ENCODE peak calls at places on chromosomes 11 and 22, in seven cellular contexts. One of them, this sample, is unnamed.

GRCh38 chr11:80388536-80388935 is 947.7 kb upstream of the TENM4 start:
- DNase-seq in GM10248: no peak
- DNase-seq in nephron progenitor cell: no peak
- DNase-seq in MCF 10A: no peak
- DNase-seq in AG09319: no peak
- DNase-seq in AG04450: no peak
- DNase-seq in ascending aorta: no peak
- DNase-seq in this sample: no peak

GRCh38 chr11:44899959-44900358 is 50.7 kb downstream of the TP53I11 start:
- DNase-seq in GM10248: no peak
- DNase-seq in nephron progenitor cell: peak; percentile 41
- DNase-seq in MCF 10A: peak; percentile 75
- DNase-seq in AG09319: peak; percentile 16
- DNase-seq in AG04450: peak; percentile 33
- DNase-seq in ascending aorta: no peak
- DNase-seq in this sample: no peak

GRCh38 chr11:35142481-35143207 is 3.7 kb downstream of the CD44 start:
- DNase-seq in GM10248: no peak
- DNase-seq in nephron progenitor cell: no peak
- DNase-seq in MCF 10A: peak; percentile 79
- DNase-seq in AG09319: no peak
- DNase-seq in AG04450: no peak
- DNase-seq in ascending aorta: no peak
- DNase-seq in this sample: no peak

GRCh38 chr11:65489706-65490310 is 9.0 kb upstream of the MALAT1 start:
- DNase-seq in GM10248: no peak
- DNase-seq in nephron progenitor cell: peak; percentile 28
- DNase-seq in MCF 10A: no peak
- DNase-seq in AG09319: no peak
- DNase-seq in AG04450: no peak
- DNase-seq in ascending aorta: peak; percentile 77
- DNase-seq in this sample: no peak

GRCh38 chr11:45089251-45089650 is 57.2 kb upstream of the PRDM11 start:
- DNase-seq in GM10248: no peak
- DNase-seq in nephron progenitor cell: no peak
- DNase-seq in MCF 10A: peak; percentile 86
- DNase-seq in AG09319: peak; percentile 95
- DNase-seq in AG04450: peak; percentile 68
- DNase-seq in ascending aorta: peak; percentile 94
- DNase-seq in this sample: no peak

GRCh38 chr11:32213223-32213622 is 122.3 kb downstream of the RCN1 start:
- DNase-seq in GM10248: no peak
- DNase-seq in nephron progenitor cell: no peak
- DNase-seq in MCF 10A: peak; percentile 31
- DNase-seq in AG09319: no peak
- DNase-seq in AG04450: peak; percentile 23
- DNase-seq in ascending aorta: no peak
- DNase-seq in this sample: no peak

GRCh38 chr22:41812805-41813545 is 12.5 kb downstream of the CCDC134 start:
- DNase-seq in GM10248: no peak
- DNase-seq in nephron progenitor cell: no peak
- DNase-seq in MCF 10A: no peak
- DNase-seq in AG09319: no peak
- DNase-seq in AG04450: no peak
- DNase-seq in ascending aorta: no peak
- DNase-seq in this sample: no peak

GRCh38 chr22:23219787-23220484 is 39.6 kb downstream of the BCR start:
- DNase-seq in GM10248: peak; percentile 70
- DNase-seq in nephron progenitor cell: no peak
- DNase-seq in MCF 10A: peak; percentile 83
- DNase-seq in AG09319: no peak
- DNase-seq in AG04450: no peak
- DNase-seq in ascending aorta: peak; percentile 79
- DNase-seq in this sample: no peak

GRCh38 chr11:47858169-47858543 is 10.0 kb upstream of the NUP160 start:
- DNase-seq in GM10248: no peak
- DNase-seq in nephron progenitor cell: no peak
- DNase-seq in MCF 10A: peak; percentile 89
- DNase-seq in AG09319: peak; percentile 87
- DNase-seq in AG04450: no peak
- DNase-seq in ascending aorta: no peak
- DNase-seq in this sample: no peak

GRCh38 chr11:69383946-69384547 is 90.1 kb downstream of the MYEOV start:
- DNase-seq in GM10248: no peak
- DNase-seq in nephron progenitor cell: no peak
- DNase-seq in MCF 10A: no peak
- DNase-seq in AG09319: no peak
- DNase-seq in AG04450: no peak
- DNase-seq in ascending aorta: peak; percentile 56
- DNase-seq in this sample: no peak

GRCh38 chr11:20661445-20661844 is 7.9 kb upstream of the NELL1 start:
- DNase-seq in GM10248: no peak
- DNase-seq in nephron progenitor cell: no peak
- DNase-seq in MCF 10A: no peak
- DNase-seq in AG09319: no peak
- DNase-seq in AG04450: no peak
- DNase-seq in ascending aorta: no peak
- DNase-seq in this sample: no peak

GRCh38 chr22:37661160-37661924 is 2.8 kb downstream of the PDXP start:
- DNase-seq in GM10248: no peak
- DNase-seq in nephron progenitor cell: no peak
- DNase-seq in MCF 10A: no peak
- DNase-seq in AG09319: no peak
- DNase-seq in AG04450: peak; percentile 59
- DNase-seq in ascending aorta: no peak
- DNase-seq in this sample: no peak

GRCh38 chr11:103031834-103032233 is 60.1 kb downstream of the DCUN1D5 start:
- DNase-seq in GM10248: no peak
- DNase-seq in nephron progenitor cell: no peak
- DNase-seq in MCF 10A: no peak
- DNase-seq in AG09319: no peak
- DNase-seq in AG04450: no peak
- DNase-seq in ascending aorta: no peak
- DNase-seq in this sample: no peak

GRCh38 chr11:1936781-1937615 is 10.1 kb upstream of the MRPL23 start:
- DNase-seq in GM10248: no peak
- DNase-seq in nephron progenitor cell: peak; percentile 14
- DNase-seq in MCF 10A: no peak
- DNase-seq in AG09319: no peak
- DNase-seq in AG04450: no peak
- DNase-seq in ascending aorta: peak; percentile 61
- DNase-seq in this sample: peak; percentile 6

GRCh38 chr11:692824-693414 is 2.1 kb downstream of the DEAF1 start:
- DNase-seq in GM10248: no peak
- DNase-seq in nephron progenitor cell: no peak
- DNase-seq in MCF 10A: no peak
- DNase-seq in AG09319: no peak
- DNase-seq in AG04450: no peak
- DNase-seq in ascending aorta: no peak
- DNase-seq in this sample: no peak

GRCh38 chr11:65766535-65766934 is 14.2 kb downstream of the AP5B1 start:
- DNase-seq in GM10248: no peak
- DNase-seq in nephron progenitor cell: no peak
- DNase-seq in MCF 10A: peak; percentile 56
- DNase-seq in AG09319: peak; percentile 54
- DNase-seq in AG04450: no peak
- DNase-seq in ascending aorta: no peak
- DNase-seq in this sample: no peak

GRCh38 chr11:93842461-93842860 is 8.0 kb downstream of the VSTM5 start:
- DNase-seq in GM10248: no peak
- DNase-seq in nephron progenitor cell: no peak
- DNase-seq in MCF 10A: peak; percentile 91
- DNase-seq in AG09319: peak; percentile 28
- DNase-seq in AG04450: peak; percentile 7
- DNase-seq in ascending aorta: no peak
- DNase-seq in this sample: no peak

GRCh38 chr11:15493921-15494630 is 379.4 kb downstream of the INSC start:
- DNase-seq in GM10248: no peak
- DNase-seq in nephron progenitor cell: no peak
- DNase-seq in MCF 10A: peak; percentile 86
- DNase-seq in AG09319: no peak
- DNase-seq in AG04450: no peak
- DNase-seq in ascending aorta: no peak
- DNase-seq in this sample: no peak

GRCh38 chr11:10478574-10479550 is 23.8 kb downstream of the AMPD3 start:
- DNase-seq in GM10248: no peak
- DNase-seq in nephron progenitor cell: no peak
- DNase-seq in MCF 10A: no peak
- DNase-seq in AG09319: no peak
- DNase-seq in AG04450: no peak
- DNase-seq in ascending aorta: no peak
- DNase-seq in this sample: no peak

GRCh38 chr11:45252877-45253276 is 33.3 kb downstream of the SYT13 start:
- DNase-seq in GM10248: no peak
- DNase-seq in nephron progenitor cell: no peak
- DNase-seq in MCF 10A: no peak
- DNase-seq in AG09319: no peak
- DNase-seq in AG04450: no peak
- DNase-seq in ascending aorta: no peak
- DNase-seq in this sample: no peak

GRCh38 chr11:113447621-113448310 is 27.4 kb downstream of the DRD2 start:
- DNase-seq in GM10248: no peak
- DNase-seq in nephron progenitor cell: no peak
- DNase-seq in MCF 10A: peak; percentile 81
- DNase-seq in AG09319: no peak
- DNase-seq in AG04450: no peak
- DNase-seq in ascending aorta: no peak
- DNase-seq in this sample: no peak

GRCh38 chr11:45961841-45962240 is 39.4 kb downstream of the LARGE2 start:
- DNase-seq in GM10248: no peak
- DNase-seq in nephron progenitor cell: no peak
- DNase-seq in MCF 10A: no peak
- DNase-seq in AG09319: no peak
- DNase-seq in AG04450: no peak
- DNase-seq in ascending aorta: no peak
- DNase-seq in this sample: no peak

GRCh38 chr11:134339756-134340155 is 8.0 kb downstream of the GLB1L2 start:
- DNase-seq in GM10248: no peak
- DNase-seq in nephron progenitor cell: no peak
- DNase-seq in MCF 10A: peak; percentile 21
- DNase-seq in AG09319: no peak
- DNase-seq in AG04450: no peak
- DNase-seq in ascending aorta: no peak
- DNase-seq in this sample: no peak

GRCh38 chr22:17953147-17953546 is 71.2 kb downstream of the MICAL3 start:
- DNase-seq in GM10248: no peak
- DNase-seq in nephron progenitor cell: no peak
- DNase-seq in MCF 10A: no peak
- DNase-seq in AG09319: no peak
- DNase-seq in AG04450: no peak
- DNase-seq in ascending aorta: no peak
- DNase-seq in this sample: no peak

GRCh38 chr22:17949926-17950473 is 74.4 kb downstream of the MICAL3 start:
- DNase-seq in GM10248: no peak
- DNase-seq in nephron progenitor cell: no peak
- DNase-seq in MCF 10A: no peak
- DNase-seq in AG09319: no peak
- DNase-seq in AG04450: no peak
- DNase-seq in ascending aorta: no peak
- DNase-seq in this sample: no peak

GRCh38 chr22:17954200-17954859 is 70.0 kb downstream of the MICAL3 start:
- DNase-seq in GM10248: no peak
- DNase-seq in nephron progenitor cell: no peak
- DNase-seq in MCF 10A: no peak
- DNase-seq in AG09319: no peak
- DNase-seq in AG04450: no peak
- DNase-seq in ascending aorta: peak; percentile 34
- DNase-seq in this sample: no peak

GRCh38 chr22:17952273-17952801 is 72.0 kb downstream of the MICAL3 start:
- DNase-seq in GM10248: no peak
- DNase-seq in nephron progenitor cell: no peak
- DNase-seq in MCF 10A: no peak
- DNase-seq in AG09319: no peak
- DNase-seq in AG04450: no peak
- DNase-seq in ascending aorta: no peak
- DNase-seq in this sample: no peak

DNA sequence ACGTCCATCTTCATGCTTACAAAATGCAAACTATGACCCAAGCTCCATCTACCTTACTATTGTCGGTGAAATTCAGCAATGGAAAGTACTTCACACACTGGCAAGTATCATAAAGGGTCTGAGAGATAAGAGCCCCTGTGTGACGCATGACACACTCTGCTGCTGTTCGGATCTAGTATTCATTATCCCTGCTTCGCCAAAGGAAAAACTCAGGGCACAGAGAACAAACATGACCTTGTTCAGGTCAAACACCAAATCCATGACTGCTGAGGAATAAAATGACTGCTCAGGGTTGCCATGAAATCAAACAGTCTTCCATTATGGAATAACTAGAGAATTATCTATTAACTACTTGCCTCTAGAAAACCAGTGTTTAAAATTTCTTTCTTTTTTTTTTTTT is 73.0 kb downstream of the MICAL3 start:
- DNase-seq in GM10248: no peak
- DNase-seq in nephron progenitor cell: no peak
- DNase-seq in MCF 10A: no peak
- DNase-seq in AG09319: no peak
- DNase-seq in AG04450: no peak
- DNase-seq in ascending aorta: no peak
- DNase-seq in this sample: no peak
- TF ChIP-seq CTCF in GM10248: no peak
- TF ChIP-seq CTCF in nephron progenitor cell: no peak
- TF ChIP-seq CTCF in MCF 10A: no peak
- TF ChIP-seq CTCF in AG09319: no peak
- TF ChIP-seq CTCF in AG04450: no peak
- TF ChIP-seq CTCF in ascending aorta: no peak
- TF ChIP-seq CTCF in this sample: no peak

GRCh38 chr22:20526628-20527355 is 19.4 kb downstream of the MED15 start:
- DNase-seq in GM10248: no peak
- DNase-seq in nephron progenitor cell: no peak
- DNase-seq in MCF 10A: peak; percentile 46
- DNase-seq in AG09319: no peak
- DNase-seq in AG04450: no peak
- DNase-seq in ascending aorta: no peak
- DNase-seq in this sample: no peak
- TF ChIP-seq CTCF in GM10248: no peak
- TF ChIP-seq CTCF in nephron progenitor cell: no peak
- TF ChIP-seq CTCF in MCF 10A: no peak
- TF ChIP-seq CTCF in AG09319: peak; percentile 2
- TF ChIP-seq CTCF in AG04450: peak; percentile 33
- TF ChIP-seq CTCF in ascending aorta: no peak
- TF ChIP-seq CTCF in this sample: no peak

GRCh38 chr11:33457948-33458347 is 200.8 kb downstream of the HIPK3 start:
- DNase-seq in GM10248: no peak
- DNase-seq in nephron progenitor cell: no peak
- DNase-seq in MCF 10A: no peak
- DNase-seq in AG09319: no peak
- DNase-seq in AG04450: no peak
- DNase-seq in ascending aorta: no peak
- DNase-seq in this sample: no peak
- TF ChIP-seq CTCF in GM10248: no peak
- TF ChIP-seq CTCF in nephron progenitor cell: no peak
- TF ChIP-seq CTCF in MCF 10A: no peak
- TF ChIP-seq CTCF in AG09319: no peak
- TF ChIP-seq CTCF in AG04450: no peak
- TF ChIP-seq CTCF in ascending aorta: no peak
- TF ChIP-seq CTCF in this sample: no peak

DNA sequence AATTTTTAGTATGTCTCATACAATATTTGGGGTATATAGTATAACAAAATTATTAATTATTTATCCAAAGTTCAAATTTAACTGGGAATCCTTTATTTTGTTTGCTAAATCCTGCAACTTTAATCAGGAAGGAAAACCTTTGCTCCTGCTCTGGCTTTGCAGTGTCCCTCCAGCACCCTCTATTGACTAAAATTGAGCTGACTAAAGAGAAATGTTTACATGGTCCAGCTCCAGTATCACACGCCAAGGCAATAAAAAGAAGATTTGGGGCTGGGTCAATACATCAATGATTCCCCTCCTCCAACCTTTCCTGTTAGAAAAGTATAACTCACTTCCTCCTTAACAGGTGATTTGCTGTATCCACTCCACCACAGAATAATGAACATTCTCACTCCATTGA is 153.0 kb upstream of the LRRC4C start:
- DNase-seq in GM10248: no peak
- DNase-seq in nephron progenitor cell: no peak
- DNase-seq in MCF 10A: peak; percentile 9
- DNase-seq in AG09319: no peak
- DNase-seq in AG04450: no peak
- DNase-seq in ascending aorta: no peak
- DNase-seq in this sample: no peak
- TF ChIP-seq CTCF in GM10248: no peak
- TF ChIP-seq CTCF in nephron progenitor cell: no peak
- TF ChIP-seq CTCF in MCF 10A: peak; percentile 34
- TF ChIP-seq CTCF in AG09319: no peak
- TF ChIP-seq CTCF in AG04450: no peak
- TF ChIP-seq CTCF in ascending aorta: no peak
- TF ChIP-seq CTCF in this sample: peak; percentile 24